ENCODE peak calls at places on chromosomes 13 and 19, in four cellular contexts. M is NCI-H1436, O is HL-60, P is breast epithelium. N is an unnamed sample.

GRCh38 chr19:12975221-12975756 is 5.9 kb downstream of the DAND5 start:
- DNase-seq in O (no peak), M (no peak), P (no peak), N (no peak)

GRCh38 chr19:47421844-47422395 is 2.6 kb upstream of the MEIS3 start:
- DNase-seq in P (no peak), M (peak), O (no peak), N (peak)

GRCh38 chr19:43798546-43799409 is 3.5 kb downstream of the LYPD5 start:
- DNase-seq in P (peak), M (peak), O (no peak), N (peak)

GRCh38 chr13:105572401-105572800 is 963.1 kb downstream of the EFNB2 start:
- DNase-seq in M (no peak), P (no peak), O (no peak), N (no peak)

GRCh38 chr13:111204438-111205177 is 89.5 kb downstream of the ARHGEF7 start:
- DNase-seq in M (no peak), O (peak), P (no peak), N (no peak)

GRCh38 chr19:42132030-42132628 is at the start of gene POU2F2:
- DNase-seq in P (no peak), O (no peak), M (no peak), N (peak)

GRCh38 chr13:83773961-83774360 is 108.3 kb downstream of the SLITRK1 start:
- DNase-seq in O (no peak), P (no peak), M (no peak), N (no peak)

GRCh38 chr19:38385057-38385803 is 2.6 kb downstream of the GGN start:
- DNase-seq in M (no peak), O (no peak), P (no peak), N (no peak)

GRCh38 chr19:45130888-45131615 is 29.7 kb downstream of the NKPD1 start:
- DNase-seq in P (no peak), M (peak), O (no peak), N (peak)

N was measured in activated CD4-positive, alpha-beta memory T cell treated with anti-CD3 and anti-CD28 coated beads for 36 hours.